ENCODE peak calls at places on chromosomes 4 and X, in nine cellular contexts. P is CD8-positive, alpha-beta memory T cell; G is left ventricle myocardium inferior; F is heart left ventricle; K is breast epithelium; Q is tibial artery; I is IMR-90; B is CD8-positive, alpha-beta T cell; J is cardiac muscle cell. R is an unnamed sample.
A peak's percentile ranks its signal among the peaks of the same experiment; 100 is the strongest.

GRCh38 chr4:17550549-17550948 is 26.4 kb upstream of the LAP3 start:
- DNase-seq in P (no peak), Q (no peak), B (no peak), K (no peak), G (no peak), F (no peak), J (no peak), I (no peak), R (no peak)

GRCh38 chrX:17376381-17377046 is 1.5 kb downstream of the NHS start:
- DNase-seq in P (no peak), G (no peak), K (no peak), B (no peak), I (no peak), F (no peak), Q (peak; percentile 68), J (no peak), R (peak; percentile 20)

GRCh38 chr4:122798101-122798500 is 28.5 kb upstream of the FGF2 start:
- DNase-seq in P (no peak), J (peak; percentile 92), K (peak; percentile 81), I (peak; percentile 94), G (peak; percentile 45), F (peak; percentile 58), B (no peak), Q (no peak), R (peak; percentile 65)

GRCh38 chr4:149911995-149912394 is 96.4 kb upstream of the IQCM start:
- DNase-seq in F (no peak), J (no peak), K (no peak), G (no peak), B (no peak), Q (no peak), I (no peak), P (no peak), R (no peak)

GRCh38 chr4:3673176-3673575 is 93.0 kb upstream of the ADRA2C start:
- DNase-seq in K (no peak), F (no peak), J (no peak), B (no peak), Q (no peak), P (no peak), I (no peak), G (no peak), R (no peak)

GRCh38 chr4:21884615-21885014 is 64.0 kb downstream of the KCNIP4 start:
- DNase-seq in B (no peak), P (no peak), Q (no peak), J (no peak), K (no peak), F (no peak), G (no peak), I (no peak), R (no peak)

GRCh38 chr4:24137963-24138601 is 248.2 kb upstream of the PPARGC1A start:
- DNase-seq in I (no peak), G (no peak), Q (no peak), J (no peak), B (no peak), K (no peak), P (no peak), F (no peak), R (no peak)

GRCh38 chrX:153981771-153982533 is 9.4 kb downstream of the TMEM187 start:
- DNase-seq in G (peak; percentile 48), K (no peak), Q (no peak), P (peak; percentile 61), J (no peak), F (peak; percentile 41), I (no peak), B (peak; percentile 59), R (peak; percentile 71)

GRCh38 chrX:153623310-153624029 is 23.5 kb upstream of the DUSP9 start:
- DNase-seq in I (no peak), J (no peak), P (no peak), F (no peak), K (no peak), G (no peak), Q (peak; percentile 16), B (no peak), R (peak; percentile 12)

DNA sequence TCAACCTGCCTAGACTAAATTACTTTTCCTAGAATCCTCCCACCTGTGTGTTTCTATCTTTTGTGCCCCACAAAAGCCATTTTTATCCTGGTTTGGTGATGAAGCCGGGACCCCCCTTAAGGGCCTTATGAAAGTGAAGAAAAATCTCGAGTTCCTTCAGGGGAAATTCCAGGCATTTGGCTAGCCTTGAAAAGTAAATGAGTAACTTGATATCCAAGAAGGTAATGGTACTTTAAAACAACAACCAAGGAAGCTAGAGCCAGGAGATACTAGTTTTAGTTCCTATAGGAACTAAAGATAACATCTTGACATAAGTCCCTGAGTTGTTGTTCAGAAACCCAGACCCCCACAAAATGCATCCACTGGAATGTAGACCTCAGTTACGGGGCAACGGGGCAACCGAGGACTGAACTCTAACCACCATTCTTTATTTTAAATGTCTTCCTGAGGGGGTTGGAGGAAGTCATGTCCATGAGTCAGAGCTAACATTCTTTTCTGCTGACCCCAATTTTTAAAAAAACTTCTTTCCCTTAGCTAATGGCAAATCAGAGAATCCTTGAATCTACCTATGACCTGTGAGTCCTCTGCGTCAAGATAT is 73.9 kb downstream of the VCX3A start:
- DNase-seq in G (no peak), B (no peak), F (no peak), Q (no peak), J (no peak), K (no peak), I (no peak), P (no peak), R (no peak)
- H3K4me1 ChIP-seq in G (no peaks in the 10 kb centered on the region), B (no peaks in the 10 kb centered on the region), F (no peaks in the 10 kb centered on the region), Q (no peaks in the 10 kb centered on the region), J (no peaks in the 10 kb centered on the region), K (no peaks in the 10 kb centered on the region), I (no peaks in the 10 kb centered on the region), P (no peaks in the 10 kb centered on the region), R (no peaks in the 10 kb centered on the region)

GRCh38 chr4:107838138-107838618 is 13.4 kb downstream of the SGMS2 start:
- DNase-seq in J (peak; percentile 62), P (no peak), G (no peak), I (peak; percentile 25), F (no peak), K (no peak), Q (no peak), B (no peak), R (no peak)
- H3K27ac ChIP-seq in J (no peak overlapping the region), P (no peak overlapping the region), G (peak overlapping the region; percentile 24), I (no peak overlapping the region), F (no peak overlapping the region), K (peak overlapping the region; percentile 80), Q (no peak overlapping the region), B (no peak overlapping the region), R (no peak overlapping the region)

GRCh38 chrX:40893251-40893910 is 158.0 kb upstream of the MED14 start:
- DNase-seq in I (peak; percentile 4), K (no peak), F (no peak), P (no peak), B (no peak), J (peak; percentile 57), Q (no peak), G (no peak), R (no peak)

GRCh38 chrX:40891798-40892197 is 156.5 kb upstream of the MED14 start:
- DNase-seq in I (no peak), B (no peak), Q (no peak), G (no peak), F (no peak), K (no peak), P (no peak), J (no peak), R (no peak)

GRCh38 chrX:40895246-40895645 is 159.9 kb upstream of the MED14 start:
- DNase-seq in F (no peak), I (no peak), K (no peak), B (no peak), Q (no peak), P (no peak), J (no peak), G (no peak), R (no peak)

GRCh38 chrX:40897768-40898167 is 162.4 kb upstream of the MED14 start:
- DNase-seq in F (no peak), Q (no peak), J (no peak), I (no peak), K (no peak), G (no peak), B (no peak), P (no peak), R (no peak)
- H3K4me1 ChIP-seq in F (no peaks in the 10 kb centered on the region), Q (no peaks in the 10 kb centered on the region), J (no peaks in the 10 kb centered on the region), I (no peaks in the 10 kb centered on the region), K (no peaks in the 10 kb centered on the region), G (no peaks in the 10 kb centered on the region), B (no peaks in the 10 kb centered on the region), P (no peaks in the 10 kb centered on the region), R (no peaks in the 10 kb centered on the region)

GRCh38 chr4:72489267-72489666 is 79.8 kb downstream of the ADAMTS3 start:
- DNase-seq in F (no peak), B (no peak), Q (no peak), K (no peak), I (peak; percentile 4), J (peak; percentile 36), G (no peak), P (no peak), R (no peak)
- H3K27ac ChIP-seq in F (no peak overlapping the region), B (no peak overlapping the region), Q (no peak overlapping the region), K (no peak overlapping the region), I (no peak overlapping the region), J (no peak overlapping the region), G (no peak overlapping the region), P (no peak overlapping the region), R (no peak overlapping the region)

GRCh38 chr4:47533689-47534347 is 48.7 kb downstream of the ATP10D start:
- DNase-seq in F (no peak), Q (no peak), I (peak; percentile 37), B (no peak), P (no peak), G (no peak), K (no peak), J (no peak), R (no peak)
- H3K4me1 ChIP-seq in F (peaks cover 19% of the 10 kb centered on the region), Q (peaks cover 4% of the 10 kb centered on the region), I (peaks cover 15% of the 10 kb centered on the region), B (peaks cover 25% of the 10 kb centered on the region), P (peaks cover 35% of the 10 kb centered on the region), G (peaks cover 19% of the 10 kb centered on the region), K (no peaks in the 10 kb centered on the region), J (no peaks in the 10 kb centered on the region), R (peaks cover 3% of the 10 kb centered on the region)

GRCh38 chrX:130167040-130167439 is 1.4 kb upstream of the AIFM1 start:
- DNase-seq in I (no peak), P (no peak), G (no peak), J (no peak), K (no peak), Q (no peak), B (no peak), F (no peak), R (no peak)
- H3K27ac ChIP-seq in I (no peak overlapping the region), P (peak overlapping the region; percentile 63), G (peak overlapping the region; percentile 96), J (no peak overlapping the region), K (no peak overlapping the region), Q (peak overlapping the region; percentile 90), B (no peak overlapping the region), F (no peak overlapping the region), R (no peak overlapping the region)

DNA sequence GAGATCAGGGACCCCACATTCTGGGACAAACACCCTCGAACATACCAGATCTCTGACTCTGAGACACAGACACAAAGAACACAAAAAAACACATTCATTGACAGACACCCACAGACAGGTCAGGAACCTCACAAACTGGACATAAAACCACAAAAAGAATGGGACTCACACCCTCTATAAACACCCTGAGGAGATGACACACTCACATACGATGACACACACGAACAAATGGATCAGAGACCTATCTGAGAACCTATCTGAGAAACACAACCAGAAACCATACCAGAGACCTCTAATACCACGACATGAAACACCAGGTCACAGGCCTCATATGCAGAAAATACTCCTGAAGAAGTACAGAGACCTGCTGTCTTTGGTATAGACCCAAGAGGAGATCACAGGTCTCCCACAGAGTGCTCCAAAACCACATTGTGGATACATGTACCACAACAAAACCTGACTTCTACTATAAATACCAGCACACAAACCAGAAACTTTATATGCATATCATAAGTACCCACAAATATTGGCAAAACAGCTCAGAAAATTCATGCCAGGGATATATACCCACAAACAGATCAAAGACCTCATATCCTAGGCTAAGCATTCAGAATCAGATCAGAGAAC is 19.5 kb downstream of the SUV39H1 start:
- DNase-seq in Q (no peak), J (no peak), G (no peak), K (no peak), P (peak; percentile 25), B (no peak), F (no peak), I (peak; percentile 4), R (no peak)
- H3K4me1 ChIP-seq in Q (no peaks in the 10 kb centered on the region), J (no peaks in the 10 kb centered on the region), G (peaks cover 14% of the 10 kb centered on the region), K (no peaks in the 10 kb centered on the region), P (peaks cover 93% of the 10 kb centered on the region), B (peaks cover 87% of the 10 kb centered on the region), F (no peaks in the 10 kb centered on the region), I (peaks cover 2% of the 10 kb centered on the region), R (no peaks in the 10 kb centered on the region)